ENCODE peak calls at places on chromosomes 6 and 20, in five cellular contexts. One of them, this sample, is unnamed.

GRCh38 chr20:16662462-16662861 is 67.4 kb upstream of the SNRPB2 start:
- DNase-seq in psoas muscle: no peak
- DNase-seq in left ventricle myocardium inferior: no peak
- DNase-seq in body of pancreas: no peak
- DNase-seq in cardiac muscle cell: no peak
- DNase-seq in this sample: no peak

GRCh38 chr6:152110878-152111820 is 303.7 kb downstream of the ESR1 start:
- DNase-seq in psoas muscle: peak
- DNase-seq in cardiac muscle cell: no peak
- DNase-seq in body of pancreas: no peak
- DNase-seq in left ventricle myocardium inferior: peak
- DNase-seq in this sample: no peak

GRCh38 chr20:63967330-63968135 is 2.2 kb downstream of the ZNF512B start:
- DNase-seq in left ventricle myocardium inferior: peak
- DNase-seq in psoas muscle: no peak
- DNase-seq in body of pancreas: no peak
- DNase-seq in cardiac muscle cell: no peak
- DNase-seq in this sample: no peak

GRCh38 chr6:166156942-166157341 is 10.7 kb downstream of the TBXT start:
- DNase-seq in left ventricle myocardium inferior: no peak
- DNase-seq in cardiac muscle cell: no peak
- DNase-seq in psoas muscle: no peak
- DNase-seq in body of pancreas: no peak
- DNase-seq in this sample: no peak

GRCh38 chr6:169724554-169725269 is 412 bp upstream of the PHF10 start:
- DNase-seq in left ventricle myocardium inferior: peak
- DNase-seq in cardiac muscle cell: peak
- DNase-seq in body of pancreas: peak
- DNase-seq in psoas muscle: peak
- DNase-seq in this sample: peak

GRCh38 chr20:4220352-4220751 is 205.0 kb upstream of the RNF24 start:
- DNase-seq in cardiac muscle cell: no peak
- DNase-seq in body of pancreas: no peak
- DNase-seq in psoas muscle: no peak
- DNase-seq in left ventricle myocardium inferior: no peak
- DNase-seq in this sample: no peak

GRCh38 chr6:170152989-170153388 is 137.9 kb downstream of the DLL1 start:
- DNase-seq in body of pancreas: peak
- DNase-seq in left ventricle myocardium inferior: peak
- DNase-seq in psoas muscle: no peak
- DNase-seq in cardiac muscle cell: peak
- DNase-seq in this sample: no peak

GRCh38 chr20:44247131-44247571 is at the start of gene GDAP1L1:
- DNase-seq in psoas muscle: no peak
- DNase-seq in left ventricle myocardium inferior: no peak
- DNase-seq in cardiac muscle cell: peak
- DNase-seq in body of pancreas: peak
- DNase-seq in this sample: peak

GRCh38 chr6:21999012-21999528 is 297.8 kb downstream of the PRL start:
- DNase-seq in psoas muscle: no peak
- DNase-seq in left ventricle myocardium inferior: no peak
- DNase-seq in cardiac muscle cell: no peak
- DNase-seq in body of pancreas: no peak
- DNase-seq in this sample: no peak

GRCh38 chr20:2692886-2693285 is 306 bp downstream of the EBF4 start:
- DNase-seq in body of pancreas: no peak
- DNase-seq in psoas muscle: no peak
- DNase-seq in left ventricle myocardium inferior: no peak
- DNase-seq in cardiac muscle cell: peak
- DNase-seq in this sample: no peak

GRCh38 chr6:7446644-7447325 is 57.2 kb downstream of the RIOK1 start:
- DNase-seq in body of pancreas: no peak
- DNase-seq in left ventricle myocardium inferior: no peak
- DNase-seq in psoas muscle: no peak
- DNase-seq in cardiac muscle cell: no peak
- DNase-seq in this sample: no peak

GRCh38 chr6:393391-394221 is 2.1 kb downstream of the IRF4 start:
- DNase-seq in psoas muscle: no peak
- DNase-seq in left ventricle myocardium inferior: no peak
- DNase-seq in body of pancreas: no peak
- DNase-seq in cardiac muscle cell: peak
- DNase-seq in this sample: no peak

GRCh38 chr6:21594427-21595264 is 1.1 kb downstream of the SOX4 start:
- DNase-seq in psoas muscle: peak
- DNase-seq in cardiac muscle cell: peak
- DNase-seq in left ventricle myocardium inferior: peak
- DNase-seq in body of pancreas: peak
- DNase-seq in this sample: peak

GRCh38 chr6:151493495-151494234 is at the start of gene CCDC170:
- DNase-seq in cardiac muscle cell: peak
- DNase-seq in body of pancreas: peak
- DNase-seq in left ventricle myocardium inferior: peak
- DNase-seq in psoas muscle: peak
- DNase-seq in this sample: peak

GRCh38 chr6:33851959-33852358 is 48.2 kb upstream of the MLN start:
- DNase-seq in psoas muscle: no peak
- DNase-seq in left ventricle myocardium inferior: no peak
- DNase-seq in body of pancreas: no peak
- DNase-seq in cardiac muscle cell: peak
- DNase-seq in this sample: no peak

DNA sequence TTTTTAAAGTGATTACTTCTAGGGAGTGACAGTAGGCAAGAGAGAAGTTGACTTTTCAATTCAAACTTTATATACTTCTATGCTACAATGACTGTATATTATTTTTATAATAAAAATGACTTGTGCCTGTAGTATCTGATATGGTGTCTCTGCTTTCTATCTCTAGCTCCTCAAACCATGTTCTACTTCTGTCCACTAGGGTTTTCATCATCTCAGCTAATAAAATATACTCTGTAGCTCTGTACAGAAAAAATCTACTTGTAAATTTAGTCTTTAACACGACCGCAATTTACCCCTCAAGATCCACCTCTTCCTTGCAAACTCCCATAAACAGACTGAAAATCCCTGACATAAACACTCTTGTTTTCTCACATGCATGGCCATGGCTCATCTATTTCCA is 42.3 kb downstream of the HBS1L start:
- DNase-seq in left ventricle myocardium inferior: no peak
- DNase-seq in psoas muscle: no peak
- DNase-seq in cardiac muscle cell: no peak
- DNase-seq in body of pancreas: no peak
- DNase-seq in this sample: no peak
- TF ChIP-seq CTCF in left ventricle myocardium inferior: no peak
- TF ChIP-seq CTCF in psoas muscle: no peak
- TF ChIP-seq CTCF in cardiac muscle cell: no peak
- TF ChIP-seq CTCF in body of pancreas: no peak
- TF ChIP-seq CTCF in this sample: no peak

GRCh38 chr6:19737968-19738367 is 99.2 kb upstream of the ID4 start:
- DNase-seq in cardiac muscle cell: no peak
- DNase-seq in left ventricle myocardium inferior: no peak
- DNase-seq in body of pancreas: no peak
- DNase-seq in psoas muscle: no peak
- DNase-seq in this sample: no peak

GRCh38 chr6:19731286-19731685 is 105.9 kb upstream of the ID4 start:
- DNase-seq in cardiac muscle cell: no peak
- DNase-seq in left ventricle myocardium inferior: no peak
- DNase-seq in psoas muscle: no peak
- DNase-seq in body of pancreas: no peak
- DNase-seq in this sample: no peak

GRCh38 chr6:19734061-19734460 is 103.1 kb upstream of the ID4 start:
- DNase-seq in left ventricle myocardium inferior: no peak
- DNase-seq in body of pancreas: no peak
- DNase-seq in cardiac muscle cell: no peak
- DNase-seq in psoas muscle: no peak
- DNase-seq in this sample: no peak

GRCh38 chr6:19736066-19736465 is 101.1 kb upstream of the ID4 start:
- DNase-seq in cardiac muscle cell: no peak
- DNase-seq in left ventricle myocardium inferior: no peak
- DNase-seq in psoas muscle: no peak
- DNase-seq in body of pancreas: no peak
- DNase-seq in this sample: no peak

DNA sequence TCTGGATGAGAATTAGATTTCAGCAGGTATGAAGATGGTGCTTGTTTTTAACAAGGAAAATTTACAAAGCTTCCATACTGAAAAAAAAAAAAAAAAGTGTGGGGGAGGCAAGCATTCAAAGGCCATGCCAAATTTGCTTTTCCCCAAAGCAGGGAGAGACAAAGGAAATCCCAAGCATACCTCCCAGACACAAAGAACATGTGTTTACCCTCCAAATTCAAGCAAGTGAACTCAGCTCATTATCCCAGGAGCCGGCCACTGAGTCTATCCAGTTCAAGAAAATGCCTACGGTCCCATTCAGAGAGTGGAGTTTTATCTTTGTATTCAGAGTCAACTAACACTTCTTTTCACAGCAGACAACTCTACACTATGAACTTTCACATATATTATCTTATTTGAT is 102.7 kb upstream of the ID4 start:
- DNase-seq in body of pancreas: no peak
- DNase-seq in cardiac muscle cell: no peak
- DNase-seq in psoas muscle: no peak
- DNase-seq in left ventricle myocardium inferior: no peak
- DNase-seq in this sample: no peak
- H3K27ac ChIP-seq in body of pancreas: no peak
- H3K27ac ChIP-seq in cardiac muscle cell: no peak
- H3K27ac ChIP-seq in psoas muscle: no peak
- H3K27ac ChIP-seq in left ventricle myocardium inferior: no peak
- H3K27ac ChIP-seq in this sample: no peak

GRCh38 chr20:25328954-25329498 is 61.6 kb downstream of the ABHD12 start:
- DNase-seq in left ventricle myocardium inferior: no peak
- DNase-seq in psoas muscle: no peak
- DNase-seq in body of pancreas: no peak
- DNase-seq in cardiac muscle cell: no peak
- DNase-seq in this sample: no peak
- TF ChIP-seq CTCF in left ventricle myocardium inferior: no peak
- TF ChIP-seq CTCF in psoas muscle: no peak
- TF ChIP-seq CTCF in body of pancreas: no peak
- TF ChIP-seq CTCF in cardiac muscle cell: no peak
- TF ChIP-seq CTCF in this sample: no peak

GRCh38 chr20:49568491-49569151 is 684 bp upstream of the PTGIS start:
- DNase-seq in cardiac muscle cell: no peak
- DNase-seq in body of pancreas: no peak
- DNase-seq in psoas muscle: peak
- DNase-seq in left ventricle myocardium inferior: no peak
- DNase-seq in this sample: no peak
- H3K27ac ChIP-seq in cardiac muscle cell: no peak
- H3K27ac ChIP-seq in body of pancreas: no peak
- H3K27ac ChIP-seq in psoas muscle: no peak
- H3K27ac ChIP-seq in left ventricle myocardium inferior: peak
- H3K27ac ChIP-seq in this sample: no peak

GRCh38 chr6:43427406-43428111 is at the start of gene ABCC10:
- DNase-seq in psoas muscle: peak
- DNase-seq in cardiac muscle cell: peak
- DNase-seq in left ventricle myocardium inferior: peak
- DNase-seq in body of pancreas: peak
- DNase-seq in this sample: peak
- TF ChIP-seq CTCF in psoas muscle: peak
- TF ChIP-seq CTCF in cardiac muscle cell: peak
- TF ChIP-seq CTCF in left ventricle myocardium inferior: peak
- TF ChIP-seq CTCF in body of pancreas: peak
- TF ChIP-seq CTCF in this sample: peak

DNA sequence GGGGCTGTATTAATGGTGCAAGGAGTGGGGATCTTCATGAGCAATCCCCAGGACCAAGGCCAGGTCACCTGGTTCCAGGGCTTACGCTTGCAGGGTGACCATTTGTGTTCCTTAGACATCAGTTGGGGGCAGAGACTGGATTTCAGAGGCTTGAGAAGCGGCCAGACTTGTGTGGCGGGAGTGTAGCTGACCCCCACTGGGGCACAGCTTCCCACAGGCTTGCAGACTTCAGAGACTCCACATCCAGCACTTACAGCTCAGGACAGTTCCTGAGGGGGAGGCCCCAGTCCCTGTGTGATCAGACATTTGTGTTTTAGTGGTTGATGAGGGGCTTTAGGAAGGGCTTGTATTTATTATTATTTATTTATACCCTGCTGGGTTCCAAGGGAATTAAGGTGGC is 15.3 kb downstream of the TJAP1 start:
- DNase-seq in cardiac muscle cell: no peak
- DNase-seq in left ventricle myocardium inferior: no peak
- DNase-seq in psoas muscle: no peak
- DNase-seq in body of pancreas: no peak
- DNase-seq in this sample: no peak
- H3K27ac ChIP-seq in cardiac muscle cell: no peak
- H3K27ac ChIP-seq in left ventricle myocardium inferior: peak
- H3K27ac ChIP-seq in psoas muscle: no peak
- H3K27ac ChIP-seq in body of pancreas: no peak
- H3K27ac ChIP-seq in this sample: no peak

GRCh38 chr6:117399924-117400323 is 25.8 kb downstream of the ROS1 start:
- DNase-seq in body of pancreas: no peak
- DNase-seq in left ventricle myocardium inferior: no peak
- DNase-seq in psoas muscle: no peak
- DNase-seq in cardiac muscle cell: no peak
- DNase-seq in this sample: no peak

GRCh38 chr6:117401799-117402198 is 23.9 kb downstream of the ROS1 start:
- DNase-seq in left ventricle myocardium inferior: no peak
- DNase-seq in body of pancreas: no peak
- DNase-seq in cardiac muscle cell: no peak
- DNase-seq in psoas muscle: no peak
- DNase-seq in this sample: no peak

GRCh38 chr6:117409420-117409819 is 16.3 kb downstream of the ROS1 start:
- DNase-seq in left ventricle myocardium inferior: no peak
- DNase-seq in cardiac muscle cell: no peak
- DNase-seq in body of pancreas: no peak
- DNase-seq in psoas muscle: no peak
- DNase-seq in this sample: no peak

GRCh38 chr6:117409863-117410262 is 15.9 kb downstream of the ROS1 start:
- DNase-seq in cardiac muscle cell: no peak
- DNase-seq in psoas muscle: no peak
- DNase-seq in body of pancreas: no peak
- DNase-seq in left ventricle myocardium inferior: no peak
- DNase-seq in this sample: no peak

DNA sequence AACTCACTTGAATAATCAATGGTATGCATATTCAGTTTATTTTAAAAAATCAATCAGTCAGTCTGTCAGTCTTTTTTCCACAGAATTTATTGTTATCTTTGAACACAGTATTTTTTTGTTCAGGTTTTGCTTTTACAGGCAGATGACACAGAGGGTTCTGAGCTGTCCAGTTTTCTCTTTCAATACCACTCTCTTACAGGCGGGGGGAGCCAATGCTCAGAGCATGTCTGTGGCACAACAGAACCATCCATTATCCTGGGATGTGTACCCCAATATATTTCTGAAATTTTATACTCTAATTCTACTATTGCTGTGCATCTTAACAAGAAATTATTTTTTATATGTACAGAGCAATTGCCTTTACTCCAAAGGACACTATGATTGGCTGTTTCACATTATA is 21.2 kb downstream of the ROS1 start:
- DNase-seq in psoas muscle: no peak
- DNase-seq in cardiac muscle cell: no peak
- DNase-seq in left ventricle myocardium inferior: no peak
- DNase-seq in body of pancreas: no peak
- DNase-seq in this sample: no peak
- TF ChIP-seq CTCF in psoas muscle: no peak
- TF ChIP-seq CTCF in cardiac muscle cell: peak
- TF ChIP-seq CTCF in left ventricle myocardium inferior: no peak
- TF ChIP-seq CTCF in body of pancreas: no peak
- TF ChIP-seq CTCF in this sample: no peak

GRCh38 chr6:108133594-108134179 is 32.1 kb upstream of the NR2E1 start:
- DNase-seq in body of pancreas: peak
- DNase-seq in cardiac muscle cell: peak
- DNase-seq in left ventricle myocardium inferior: peak
- DNase-seq in psoas muscle: peak
- DNase-seq in this sample: peak
- H3K27ac ChIP-seq in body of pancreas: peak
- H3K27ac ChIP-seq in cardiac muscle cell: no peak
- H3K27ac ChIP-seq in left ventricle myocardium inferior: peak
- H3K27ac ChIP-seq in psoas muscle: peak
- H3K27ac ChIP-seq in this sample: peak

This sample was measured in dorsolateral prefrontal cortex.